ENCODE peak calls at places on chromosomes 7 and 10, in seven cellular contexts. C is AG08395; S is stimulated activated CD4-positive, alpha-beta T cell treated with anti-CD3 and anti-CD28 coated beads, Interleukin-2, amount 100 ng/mL, for 4 hours; I is fibroblast of pulmonary artery; Z is fibroblast of lung; D is small intestine; F is NCI-H748 treated with DMSO at 0.1 percent for 48 hours. H is an unnamed sample.

GRCh38 chr10:4661572-4662255 is 164.3 kb upstream of the AKR1E2 start:
- DNase-seq in Z (no peak), D (peak; percentile 72), C (no peak), F (no peak), S (no peak), I (no peak), H (no peak)

GRCh38 chr7:157412021-157412443 is 75.2 kb downstream of the DNAJB6 start:
- DNase-seq in D (no peak), I (peak; percentile 53), F (no peak), S (peak; percentile 16), C (peak; percentile 81), Z (peak; percentile 93), H (no peak)

GRCh38 chr7:7385421-7385820 is 150.3 kb downstream of the COL28A1 start:
- DNase-seq in Z (no peak), C (no peak), S (no peak), F (no peak), D (no peak), I (no peak), H (no peak)

GRCh38 chr7:55052081-55052480 is 33.3 kb downstream of the EGFR start:
- DNase-seq in S (no peak), F (no peak), Z (peak; percentile 90), D (no peak), I (peak; percentile 65), C (peak; percentile 61), H (no peak)

GRCh38 chr10:42963302-42963701 is 113.6 kb upstream of the RET start:
- DNase-seq in S (no peak), F (no peak), Z (no peak), C (no peak), D (no peak), I (no peak), H (no peak)

GRCh38 chr10:69715899-69716606 is 85.7 kb upstream of the COL13A1 start:
- DNase-seq in Z (no peak), F (no peak), S (no peak), D (no peak), I (no peak), C (no peak), H (no peak)

GRCh38 chr10:99784731-99785441 is 2.4 kb downstream of the ABCC2 start:
- DNase-seq in I (no peak), C (no peak), D (no peak), S (no peak), F (no peak), Z (peak; percentile 55), H (no peak)

GRCh38 chr10:43393606-43394360 is 15.2 kb downstream of the HNRNPF start:
- DNase-seq in C (no peak), F (no peak), Z (no peak), D (no peak), S (no peak), I (no peak), H (no peak)

GRCh38 chr10:44467090-44467489 is 82.2 kb upstream of the CXCL12 start:
- DNase-seq in F (no peak), D (no peak), C (no peak), Z (no peak), I (no peak), S (no peak), H (no peak)

GRCh38 chr10:112229096-112229495 is 45.5 kb upstream of the GPAM start:
- DNase-seq in F (no peak), Z (no peak), S (no peak), C (no peak), I (no peak), D (no peak), H (no peak)

GRCh38 chr10:11170993-11171416 is 153.3 kb downstream of the CELF2 start:
- DNase-seq in F (no peak), Z (no peak), C (no peak), S (no peak), D (no peak), I (no peak), H (no peak)

H was measured in NCI-H2081 treated with DMSO at 0.1 percent for 48 hours.